ENCODE peak calls at places on chromosomes 3 and 15, in nine cellular contexts. G is A549, N is esophagus muscularis mucosa, Z is heart left ventricle, F is GM12892, D is endothelial cell of umbilical vein, B is GM12891, J is uterus, I is adrenal gland. Y is an unnamed sample.

GRCh38 chr3:186109897-186110803 is 1.3 kb upstream of the ETV5 start:
- DNase-seq in G (no peak), B (no peak), F (no peak), Z (peak), J (peak), D (peak), I (peak), N (no peak), Y (peak)

GRCh38 chr3:123395235-123395634 is 53.7 kb downstream of the ADCY5 start:
- DNase-seq in D (no peak), I (no peak), Z (no peak), B (no peak), G (no peak), J (no peak), N (no peak), F (no peak), Y (no peak)

GRCh38 chr15:65935391-65935790 is 66.1 kb downstream of the RAB11A start:
- DNase-seq in Z (no peak), F (no peak), G (no peak), B (no peak), D (no peak), I (no peak), N (no peak), J (no peak), Y (no peak)

GRCh38 chr3:153090973-153091372 is 71.1 kb upstream of the RAP2B start:
- DNase-seq in F (no peak), D (no peak), N (no peak), J (no peak), I (no peak), Z (no peak), G (no peak), B (no peak), Y (no peak)

GRCh38 chr15:40595773-40596172 is 1.7 kb downstream of the KNL1 start:
- DNase-seq in D (no peak), I (no peak), G (no peak), J (no peak), F (no peak), B (no peak), N (peak), Z (no peak), Y (no peak)

GRCh38 chr15:35000511-35000910 is 12.4 kb upstream of the ZNF770 start:
- DNase-seq in G (peak), Z (no peak), D (no peak), F (no peak), N (no peak), B (no peak), J (no peak), I (no peak), Y (peak)

GRCh38 chr3:126136428-126137220 is 43.8 kb downstream of the ALDH1L1 start:
- DNase-seq in Z (no peak), B (no peak), I (peak), D (no peak), F (no peak), N (peak), G (no peak), J (peak), Y (no peak)

GRCh38 chr3:39146083-39146501 is 7.3 kb downstream of the CSRNP1 start:
- DNase-seq in D (no peak), G (no peak), N (no peak), J (no peak), B (no peak), I (peak), Z (peak), F (no peak), Y (no peak)

GRCh38 chr3:183159319-183159718 is 3.2 kb downstream of the LAMP3 start:
- DNase-seq in B (no peak), F (no peak), Z (no peak), J (no peak), G (no peak), D (no peak), N (no peak), I (no peak), Y (no peak)

GRCh38 chr3:5787863-5788488 is 600.5 kb downstream of the EDEM1 start:
- DNase-seq in D (no peak), N (no peak), B (no peak), Z (peak), F (no peak), I (no peak), J (no peak), G (no peak), Y (no peak)

GRCh38 chr3:45112939-45113338 is 33.2 kb downstream of the CDCP1 start:
- DNase-seq in G (no peak), J (peak), N (no peak), D (no peak), F (no peak), I (no peak), Z (no peak), B (no peak), Y (no peak)

GRCh38 chr15:31228980-31229826 is 97.4 kb upstream of the KLF13 start:
- DNase-seq in B (peak), D (no peak), F (peak), N (no peak), G (peak), Z (no peak), I (no peak), J (no peak), Y (peak)

GRCh38 chr15:69997701-69998273 is 99.9 kb downstream of the TLE3 start:
- DNase-seq in J (no peak), D (no peak), I (no peak), B (no peak), G (peak), N (no peak), F (no peak), Z (no peak), Y (no peak)

GRCh38 chr3:165359005-165359404 is 162.8 kb upstream of the SLITRK3 start:
- DNase-seq in N (no peak), B (no peak), Z (no peak), G (no peak), I (no peak), F (no peak), D (no peak), J (no peak), Y (no peak)

GRCh38 chr15:86493884-86494283 is 414.2 kb downstream of the AGBL1 start:
- DNase-seq in N (no peak), F (no peak), Z (no peak), B (no peak), G (peak), J (no peak), I (no peak), D (no peak), Y (no peak)

GRCh38 chr3:1082024-1082633 is 10.7 kb upstream of the CNTN6 start:
- DNase-seq in Z (peak), D (peak), N (no peak), I (peak), J (no peak), B (no peak), G (peak), F (no peak), Y (peak)

GRCh38 chr3:107452436-107452835 is 70.3 kb upstream of the BBX start:
- DNase-seq in Z (no peak), J (no peak), B (no peak), F (no peak), D (no peak), G (no peak), I (no peak), N (no peak), Y (no peak)

GRCh38 chr3:134359121-134360010 is 14.9 kb downstream of the AMOTL2 start:
- DNase-seq in I (no peak), G (no peak), F (no peak), N (no peak), Z (peak), J (peak), D (no peak), B (no peak), Y (no peak)

GRCh38 chr3:42562047-42562907 is 19.5 kb downstream of the SEC22C start:
- DNase-seq in Z (no peak), F (no peak), N (no peak), B (no peak), I (no peak), D (no peak), G (no peak), J (no peak), Y (no peak)

GRCh38 chr3:5750874-5751273 is 563.4 kb downstream of the EDEM1 start:
- DNase-seq in G (no peak), F (no peak), I (no peak), J (no peak), D (no peak), B (no peak), Z (no peak), N (no peak), Y (no peak)

GRCh38 chr15:80455668-80456442 is 51.7 kb downstream of the ARNT2 start:
- DNase-seq in Z (peak), B (peak), J (peak), D (peak), N (no peak), F (peak), G (peak), I (peak), Y (peak)

GRCh38 chr15:91824256-91824655 is 29.3 kb upstream of the SLCO3A1 start:
- DNase-seq in B (no peak), J (no peak), G (no peak), Z (peak), N (no peak), D (no peak), I (peak), F (no peak), Y (no peak)

GRCh38 chr15:75648156-75649000 is 666 bp downstream of the SNX33 start:
- DNase-seq in N (no peak), D (no peak), I (peak), Z (peak), J (peak), G (peak), B (no peak), F (peak), Y (no peak)

GRCh38 chr3:29282431-29283296 is 1.8 kb downstream of the RBMS3 start:
- DNase-seq in D (peak), F (no peak), B (no peak), J (no peak), I (no peak), N (no peak), G (peak), Z (no peak), Y (no peak)

GRCh38 chr15:57873564-57874209 is 167.2 kb downstream of the POLR2M start:
- DNase-seq in N (no peak), D (peak), G (no peak), F (no peak), I (no peak), B (no peak), Z (no peak), J (no peak), Y (no peak)

DNA sequence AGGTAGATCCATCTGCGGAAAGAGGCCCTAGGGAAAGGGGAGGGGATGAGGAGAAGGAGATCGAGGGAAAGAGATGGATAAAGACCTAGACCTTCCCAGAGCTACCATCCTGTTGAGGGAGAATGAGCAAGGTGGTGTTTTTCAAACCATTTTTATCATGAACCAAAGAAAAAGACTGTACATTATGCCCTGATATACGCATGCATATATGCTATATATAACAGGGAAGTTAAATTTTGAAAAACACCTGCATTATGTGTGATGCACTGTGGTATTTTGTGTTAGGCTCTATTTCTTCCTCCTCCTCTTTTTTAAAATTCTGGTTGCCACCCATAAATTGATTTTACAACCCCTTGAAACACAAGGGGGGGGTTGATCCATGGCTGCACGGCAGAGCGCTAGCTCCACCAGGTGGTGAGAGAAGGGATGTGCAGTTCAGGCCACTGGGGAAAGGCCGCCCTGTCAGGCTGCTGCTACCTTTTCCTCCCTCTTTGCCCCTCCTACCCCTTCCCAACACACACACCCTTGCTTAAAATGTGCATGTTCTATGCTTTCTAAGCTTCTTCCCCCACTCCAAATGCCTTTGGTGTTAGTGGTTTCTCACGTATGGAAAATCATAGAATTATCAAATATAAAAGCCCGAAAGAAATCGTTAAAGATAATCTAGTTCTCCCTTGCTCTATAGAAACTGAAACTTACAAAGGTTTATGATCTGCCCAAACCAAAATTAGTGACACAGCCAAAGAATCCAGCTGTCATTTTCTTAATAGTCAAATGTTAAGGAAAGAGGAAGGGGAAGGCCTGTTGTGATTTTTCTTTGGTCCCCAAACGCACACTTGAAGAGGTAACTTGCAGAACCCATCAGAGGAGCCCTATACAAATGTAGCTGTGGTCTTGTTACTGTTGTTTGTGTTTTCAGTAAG is 262.0 kb upstream of the UMPS start:
- DNase-seq in F (peak), I (peak), Z (peak), G (peak), N (no peak), B (peak), D (peak), J (peak), Y (peak)
- TF ChIP-seq POLR2A in F (no peak), I (no peak), Z (no peak), G (no peak), N (no peak), B (no peak), D (no peak), J (peak), Y (no peak)

DNA sequence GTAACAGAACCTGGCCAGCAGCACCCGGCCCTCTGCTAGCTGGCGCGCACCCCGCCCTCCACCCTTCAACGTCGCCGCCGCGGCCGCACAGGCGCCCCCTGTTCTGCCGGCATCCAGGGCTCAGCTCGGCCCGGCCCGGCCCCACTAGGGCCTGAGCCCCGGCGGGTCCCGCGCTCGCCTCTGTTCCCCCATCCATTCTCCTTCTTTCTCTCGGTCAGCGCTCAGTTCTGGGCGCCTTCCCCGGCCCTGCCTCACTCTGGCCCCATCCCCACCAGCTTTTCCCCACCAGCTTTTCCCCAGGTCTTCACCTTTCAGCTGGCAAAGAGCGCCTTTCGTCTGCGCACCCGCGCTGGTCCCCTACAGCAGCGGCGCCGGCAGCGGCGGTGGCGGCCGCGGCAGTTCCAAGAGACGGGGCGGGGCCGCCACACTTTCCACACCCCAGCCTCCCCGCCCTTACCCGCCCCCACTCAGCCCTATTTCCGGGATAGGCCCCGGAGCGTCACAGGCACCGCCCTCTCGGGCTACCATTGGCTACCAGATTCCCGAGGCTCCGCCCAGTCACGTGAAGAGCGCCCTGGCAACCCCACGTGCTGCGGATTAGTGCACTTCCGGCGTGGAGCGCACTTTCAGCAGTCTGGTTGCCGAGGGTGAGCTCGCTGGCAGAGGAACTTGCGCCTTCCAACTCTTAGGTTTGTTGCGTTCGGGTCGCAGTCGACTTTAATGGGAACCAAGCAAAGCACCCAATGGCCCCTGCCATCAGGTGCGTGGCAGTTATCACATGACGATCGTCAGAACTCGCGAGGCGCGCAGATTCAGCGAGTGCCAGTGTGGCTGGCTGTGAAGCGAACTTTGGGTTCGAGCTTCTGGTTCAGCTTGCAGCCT is at the start of gene EIF5A2:
- DNase-seq in G (peak), D (peak), N (peak), Z (peak), I (peak), B (peak), F (peak), J (peak), Y (peak)
- TF ChIP-seq POLR2A in G (peak), D (peak), N (no peak), Z (peak), I (no peak), B (no peak), F (peak), J (peak), Y (peak)

DNA sequence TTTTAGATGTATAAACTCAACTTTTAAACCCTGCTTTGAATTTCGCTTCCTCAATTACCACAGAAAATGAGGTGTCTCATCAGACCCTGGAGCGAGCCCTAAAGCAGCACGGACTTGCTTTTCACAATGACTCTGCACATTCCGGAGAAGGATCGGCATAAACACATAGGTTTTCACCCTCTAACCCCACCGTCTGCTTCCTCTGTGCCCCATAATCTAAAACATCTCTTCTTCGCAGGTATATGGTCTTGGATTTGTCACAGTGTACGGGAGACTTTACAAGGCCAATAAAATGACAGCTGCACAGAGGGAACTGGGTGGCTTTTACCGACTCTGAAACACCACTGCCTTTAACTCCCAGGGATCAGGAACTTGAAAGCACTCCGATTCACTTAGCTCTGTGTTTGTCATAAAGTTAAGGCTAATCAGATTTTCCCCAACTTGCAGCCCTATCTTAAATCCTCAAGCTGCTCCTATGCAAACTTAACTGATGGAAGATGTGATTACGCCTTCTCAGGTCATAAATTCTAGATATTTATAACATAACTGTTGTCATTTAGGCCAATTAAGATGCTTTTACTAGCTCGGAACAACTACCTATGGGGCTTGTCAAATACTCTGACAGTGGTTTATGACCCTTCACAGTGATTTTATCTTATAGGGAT is 133.4 kb upstream of the WNT5A start:
- DNase-seq in B (no peak), N (no peak), J (no peak), F (no peak), G (no peak), D (no peak), Z (no peak), I (no peak), Y (no peak)
- TF ChIP-seq POLR2A in B (no peak), N (no peak), J (no peak), F (no peak), G (no peak), D (no peak), Z (no peak), I (no peak), Y (no peak)

DNA sequence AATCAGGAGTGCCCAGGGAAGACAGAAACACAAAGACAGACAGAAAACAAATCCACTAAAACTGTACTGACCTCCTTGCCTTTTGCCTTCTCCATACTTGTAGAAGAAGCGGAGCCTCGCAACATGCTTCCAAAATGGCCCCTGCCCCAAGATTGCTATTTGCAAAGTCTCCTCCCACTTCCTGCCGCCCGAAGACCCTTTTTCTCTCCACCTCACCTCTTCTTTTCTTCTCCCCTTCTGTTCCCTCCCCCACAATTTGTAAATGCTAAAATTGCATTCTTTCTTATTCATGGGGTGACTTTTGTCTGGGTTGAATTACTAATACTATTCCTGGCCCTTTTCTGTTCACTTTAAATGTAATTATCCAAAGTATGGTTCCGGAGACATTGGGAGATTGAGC is at the start of gene DPPA4:
- DNase-seq in B (no peak), J (no peak), D (no peak), I (no peak), G (no peak), F (no peak), N (no peak), Z (no peak), Y (no peak)
- TF ChIP-seq POLR2A in B (no peak), J (no peak), D (no peak), I (no peak), G (no peak), F (no peak), N (no peak), Z (no peak), Y (no peak)